ENCODE peak calls at places on chromosomes 3 and 15, in six cellular contexts. E is GM12878, P is H1, F is WTC11, B is K562, M is HepG2. A is an unnamed sample.

GRCh38 chr3:63355809-63356208 is 77.7 kb downstream of the SYNPR start:
- DNase-seq in M (no peak), E (no peak), F (no peak), P (no peak), B (no peak), A (no peak)

GRCh38 chr3:126519506-126520455 is 2.2 kb upstream of the UROC1 start:
- DNase-seq in M (peak), E (no peak), B (no peak), P (no peak), F (no peak), A (no peak)

GRCh38 chr3:147756478-147756877 is 347.3 kb downstream of the ZIC1 start:
- DNase-seq in E (no peak), F (no peak), B (no peak), M (no peak), P (no peak), A (no peak)

GRCh38 chr3:69865920-69866679 is 126.8 kb downstream of the MITF start:
- DNase-seq in F (peak), E (no peak), M (no peak), P (no peak), B (peak), A (peak)

GRCh38 chr3:171801738-171802600 is 8.3 kb downstream of the PLD1 start:
- DNase-seq in B (no peak), E (peak), F (no peak), M (no peak), P (no peak), A (no peak)

GRCh38 chr3:16064660-16065414 is 109.6 kb upstream of the GALNT15 start:
- DNase-seq in E (no peak), M (peak), F (no peak), B (no peak), P (no peak), A (no peak)

GRCh38 chr3:12237076-12237475 is 51.8 kb upstream of the PPARG start:
- DNase-seq in P (no peak), B (no peak), F (no peak), M (no peak), E (no peak), A (no peak)

GRCh38 chr3:117661636-117662095 is 952.1 kb downstream of the TUSC7 start:
- DNase-seq in F (no peak), E (no peak), M (no peak), P (no peak), B (no peak), A (no peak)

GRCh38 chr3:187519428-187519890 is 150.7 kb downstream of the SST start:
- DNase-seq in B (no peak), M (no peak), P (peak), F (peak), E (no peak), A (peak)

GRCh38 chr15:73939138-73939537 is 12.9 kb downstream of the LOXL1 start:
- DNase-seq in B (no peak), M (no peak), F (no peak), E (no peak), P (no peak), A (no peak)

GRCh38 chr3:197328198-197328597 is 29.8 kb upstream of the DLG1 start:
- DNase-seq in F (no peak), P (no peak), B (no peak), E (no peak), M (no peak), A (no peak)

GRCh38 chr3:71117572-71118247 is 465.8 kb downstream of the FOXP1 start:
- DNase-seq in M (no peak), P (no peak), F (no peak), B (no peak), E (no peak), A (no peak)

GRCh38 chr3:18351823-18352744 is 73.1 kb downstream of the SATB1 start:
- DNase-seq in P (no peak), F (no peak), B (no peak), E (no peak), M (no peak), A (peak)

GRCh38 chr15:90086868-90087268 is 15.4 kb downstream of the IDH2 start:
- DNase-seq in F (peak), E (no peak), M (peak), B (peak), P (peak), A (peak)

GRCh38 chr15:50055333-50056278 is 63.4 kb downstream of the ATP8B4 start:
- DNase-seq in F (no peak), B (peak), E (no peak), P (no peak), M (no peak), A (no peak)

GRCh38 chr15:89429986-89430385 is 66.4 kb downstream of the RHCG start:
- DNase-seq in E (no peak), M (no peak), F (no peak), P (no peak), B (no peak), A (no peak)

GRCh38 chr3:134620476-134621115 is 30.2 kb downstream of the KY start:
- DNase-seq in F (peak), B (no peak), M (no peak), P (peak), E (no peak), A (no peak)

GRCh38 chr3:127772776-127773751 is 49.3 kb downstream of the MGLL start:
- DNase-seq in B (no peak), E (no peak), M (no peak), F (no peak), P (no peak), A (no peak)

GRCh38 chr3:31092748-31093607 is 198.5 kb upstream of the GADL1 start:
- DNase-seq in M (no peak), B (no peak), P (no peak), E (no peak), F (no peak), A (no peak)

GRCh38 chr15:74428970-74429783 is 4.6 kb downstream of the SEMA7A start:
- DNase-seq in F (no peak), M (no peak), P (no peak), B (no peak), E (no peak), A (no peak)

GRCh38 chr3:177551431-177551836 is 354.2 kb upstream of the TBL1XR1 start:
- DNase-seq in M (no peak), P (no peak), F (no peak), E (no peak), B (no peak), A (no peak)

GRCh38 chr15:49296258-49296657 is 126.2 kb downstream of the GALK2 start:
- DNase-seq in B (no peak), E (no peak), P (no peak), F (no peak), M (no peak), A (no peak)

GRCh38 chr15:52652984-52653383 is 26.2 kb downstream of the ATOSA start:
- DNase-seq in M (no peak), P (no peak), F (no peak), E (no peak), B (peak), A (no peak)

GRCh38 chr15:34610388-34610787 is 26.9 kb upstream of the GOLGA8B start:
- DNase-seq in E (no peak), B (no peak), F (no peak), P (no peak), M (no peak), A (peak)
- TF ChIP-seq CREB1 in E (no peak), B (no peak), F (no peak), P (no peak), M (no peak), A (no peak)

GRCh38 chr15:64888336-64888735 is 23.4 kb upstream of the ANKDD1A start:
- DNase-seq in B (no peak), M (no peak), F (no peak), E (no peak), P (no peak), A (no peak)

GRCh38 chr15:64878708-64879107 is 33.0 kb upstream of the ANKDD1A start:
- DNase-seq in P (no peak), B (no peak), F (no peak), M (no peak), E (no peak), A (no peak)

GRCh38 chr15:64883097-64883581 is 28.6 kb upstream of the ANKDD1A start:
- DNase-seq in M (no peak), P (no peak), E (peak), B (no peak), F (no peak), A (no peak)

GRCh38 chr15:64883997-64884511 is 27.6 kb upstream of the ANKDD1A start:
- DNase-seq in E (peak), B (no peak), P (no peak), M (no peak), F (no peak), A (no peak)
- TF ChIP-seq CREB1 in E (peak), B (no peak), P (no peak), M (no peak), F (no peak), A (no peak)

DNA sequence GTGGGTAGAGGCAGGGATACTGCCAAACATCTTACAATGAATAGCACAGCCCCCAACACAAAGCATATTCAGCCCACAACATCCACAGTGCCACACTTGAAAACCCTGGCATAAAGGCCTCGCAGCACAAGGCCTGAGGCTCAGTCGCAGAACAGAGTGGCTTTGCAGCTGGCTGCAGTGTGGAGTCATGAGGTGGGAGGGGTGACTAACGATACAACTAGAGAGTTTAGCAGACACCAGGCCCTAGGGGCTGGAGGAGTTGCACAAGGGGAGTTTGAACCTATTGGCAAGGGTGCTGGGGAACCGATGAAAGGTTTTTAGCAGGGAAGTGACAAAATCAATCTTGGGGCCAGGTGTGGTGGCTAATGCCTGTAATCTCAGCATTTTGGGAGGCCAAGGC is 32.1 kb downstream of the GRK7 start:
- DNase-seq in P (no peak), E (no peak), M (no peak), B (no peak), F (no peak), A (no peak)
- TF ChIP-seq CREB1 in P (no peak), E (no peak), M (no peak), B (no peak), F (no peak), A (no peak)

GRCh38 chr15:91821458-91821857 is 32.0 kb upstream of the SLCO3A1 start:
- DNase-seq in F (no peak), E (no peak), M (no peak), P (no peak), B (no peak), A (no peak)

GRCh38 chr15:91824256-91824655 is 29.3 kb upstream of the SLCO3A1 start:
- DNase-seq in E (no peak), P (no peak), M (no peak), F (no peak), B (no peak), A (peak)
- TF ChIP-seq CREB1 in E (no peak), P (no peak), M (no peak), F (no peak), B (no peak), A (no peak)

GRCh38 chr3:59812778-59813558 is 763.1 kb upstream of the CFAP20DC start:
- DNase-seq in M (no peak), E (no peak), P (no peak), F (no peak), B (no peak), A (peak)

GRCh38 chr3:59809750-59810444 is 760.1 kb upstream of the CFAP20DC start:
- DNase-seq in E (no peak), M (no peak), P (no peak), B (no peak), F (no peak), A (peak)

GRCh38 chr3:59808431-59808830 is 758.6 kb upstream of the CFAP20DC start:
- DNase-seq in E (no peak), M (no peak), B (no peak), P (no peak), F (no peak), A (no peak)

GRCh38 chr3:59812188-59812587 is 762.4 kb upstream of the CFAP20DC start:
- DNase-seq in E (no peak), B (no peak), M (no peak), P (no peak), F (no peak), A (no peak)

GRCh38 chr3:59809016-59809415 is 759.2 kb upstream of the CFAP20DC start:
- DNase-seq in B (no peak), P (no peak), M (no peak), E (no peak), F (no peak), A (no peak)
- TF ChIP-seq CREB1 in B (no peak), P (no peak), M (no peak), E (no peak), F (no peak), A (no peak)

GRCh38 chr3:14441240-14441919 is 39.0 kb downstream of the SLC6A6 start:
- DNase-seq in P (no peak), F (no peak), E (no peak), M (no peak), B (no peak), A (no peak)
- TF ChIP-seq CREB1 in P (no peak), F (no peak), E (no peak), M (no peak), B (no peak), A (no peak)

GRCh38 chr15:47917881-47918280 is 200.6 kb downstream of the SEMA6D start:
- DNase-seq in B (no peak), P (no peak), M (no peak), E (no peak), F (no peak), A (no peak)
- TF ChIP-seq CREB1 in B (no peak), P (no peak), M (no peak), E (no peak), F (no peak), A (no peak)

DNA sequence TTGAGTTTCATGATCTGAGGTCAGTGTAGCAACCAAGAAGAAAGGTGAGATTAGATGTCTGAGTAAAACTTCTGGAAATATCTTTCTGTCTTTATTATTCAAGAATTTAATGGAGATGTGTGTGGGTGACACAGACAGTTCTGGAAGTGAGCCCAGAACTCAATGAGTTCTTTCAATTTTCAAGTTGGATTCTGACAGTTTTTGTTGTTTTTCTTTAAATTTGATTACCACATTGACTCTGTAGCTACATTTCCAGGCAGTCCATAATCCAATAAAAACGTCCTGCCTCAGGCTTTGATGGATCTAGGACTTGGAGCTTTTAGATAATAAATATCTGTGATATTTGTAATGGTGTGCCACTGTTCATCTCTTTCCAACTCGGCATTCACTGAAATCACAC is 3.9 kb upstream of the PARP14 start:
- DNase-seq in B (no peak), E (no peak), F (no peak), P (no peak), M (no peak), A (no peak)
- TF ChIP-seq CREB1 in B (no peak), E (no peak), F (no peak), P (no peak), M (no peak), A (no peak)

DNA sequence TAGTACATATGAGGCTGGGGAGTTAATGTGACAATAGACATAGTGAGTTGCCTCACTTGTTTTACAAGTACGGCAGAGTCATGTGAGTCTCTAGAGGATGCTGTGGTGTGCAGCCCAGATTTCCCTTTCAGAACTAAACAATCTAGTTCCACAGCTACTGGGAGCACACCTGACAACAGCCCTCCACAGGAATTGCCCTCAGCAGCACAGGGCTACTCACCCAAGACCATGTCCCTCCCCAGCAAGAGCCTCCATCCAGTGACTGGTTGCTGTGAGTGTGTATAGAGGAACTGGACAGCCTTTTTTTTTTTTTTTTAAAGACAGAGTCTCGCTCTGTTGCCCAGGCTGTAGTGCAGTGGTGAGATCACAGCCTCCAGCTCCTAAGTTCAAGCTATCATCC is 40.2 kb upstream of the UBE2E2 start:
- DNase-seq in E (peak), F (no peak), P (no peak), B (no peak), M (no peak), A (no peak)
- TF ChIP-seq CREB1 in E (no peak), F (no peak), P (no peak), B (no peak), M (no peak), A (no peak)